ENCODE peak calls at places on chromosome 16, in nine cellular contexts. One of them, this sample, is unnamed.

GRCh38 chr16:10122026-10122425 is 60.2 kb downstream of the GRIN2A start:
- DNase-seq in activated CD4-positive, CD25-positive, alpha-beta regulatory T cell treated with anti-CD3 and anti-CD28 coated beads, Interleukin-2, amount 50 U/mL, for 16 hours: no peak
- DNase-seq in fibroblast of the conjunctiva: no peak
- DNase-seq in AG04450: no peak
- DNase-seq in omental fat pad: no peak
- DNase-seq in foreskin keratinocyte: no peak
- DNase-seq in neural crest cell: no peak
- DNase-seq in colonic mucosa: no peak
- DNase-seq in HFF-Myc: no peak
- DNase-seq in this sample: no peak

GRCh38 chr16:15810411-15810810 is 46.4 kb downstream of the MYH11 start:
- DNase-seq in activated CD4-positive, CD25-positive, alpha-beta regulatory T cell treated with anti-CD3 and anti-CD28 coated beads, Interleukin-2, amount 50 U/mL, for 16 hours: no peak
- DNase-seq in fibroblast of the conjunctiva: no peak
- DNase-seq in AG04450: no peak
- DNase-seq in omental fat pad: no peak
- DNase-seq in foreskin keratinocyte: no peak
- DNase-seq in neural crest cell: no peak
- DNase-seq in colonic mucosa: no peak
- DNase-seq in HFF-Myc: no peak
- DNase-seq in this sample: no peak

GRCh38 chr16:81823111-81823510 is 44.0 kb downstream of the PLCG2 start:
- DNase-seq in activated CD4-positive, CD25-positive, alpha-beta regulatory T cell treated with anti-CD3 and anti-CD28 coated beads, Interleukin-2, amount 50 U/mL, for 16 hours: no peak
- DNase-seq in fibroblast of the conjunctiva: no peak
- DNase-seq in AG04450: no peak
- DNase-seq in omental fat pad: no peak
- DNase-seq in foreskin keratinocyte: no peak
- DNase-seq in neural crest cell: no peak
- DNase-seq in colonic mucosa: peak
- DNase-seq in HFF-Myc: no peak
- DNase-seq in this sample: no peak

GRCh38 chr16:50399411-50399810 is 30.6 kb upstream of the BRD7 start:
- DNase-seq in activated CD4-positive, CD25-positive, alpha-beta regulatory T cell treated with anti-CD3 and anti-CD28 coated beads, Interleukin-2, amount 50 U/mL, for 16 hours: no peak
- DNase-seq in fibroblast of the conjunctiva: no peak
- DNase-seq in AG04450: no peak
- DNase-seq in omental fat pad: no peak
- DNase-seq in foreskin keratinocyte: no peak
- DNase-seq in neural crest cell: no peak
- DNase-seq in colonic mucosa: no peak
- DNase-seq in HFF-Myc: no peak
- DNase-seq in this sample: no peak

GRCh38 chr16:14325921-14326401 is 254.8 kb downstream of the MRTFB start:
- DNase-seq in activated CD4-positive, CD25-positive, alpha-beta regulatory T cell treated with anti-CD3 and anti-CD28 coated beads, Interleukin-2, amount 50 U/mL, for 16 hours: no peak
- DNase-seq in fibroblast of the conjunctiva: peak
- DNase-seq in AG04450: no peak
- DNase-seq in omental fat pad: no peak
- DNase-seq in foreskin keratinocyte: no peak
- DNase-seq in neural crest cell: no peak
- DNase-seq in colonic mucosa: no peak
- DNase-seq in HFF-Myc: no peak
- DNase-seq in this sample: no peak

GRCh38 chr16:67117716-67118115 is 8.0 kb downstream of the PHAF1 start:
- DNase-seq in activated CD4-positive, CD25-positive, alpha-beta regulatory T cell treated with anti-CD3 and anti-CD28 coated beads, Interleukin-2, amount 50 U/mL, for 16 hours: no peak
- DNase-seq in fibroblast of the conjunctiva: no peak
- DNase-seq in AG04450: no peak
- DNase-seq in omental fat pad: no peak
- DNase-seq in foreskin keratinocyte: no peak
- DNase-seq in neural crest cell: no peak
- DNase-seq in colonic mucosa: no peak
- DNase-seq in HFF-Myc: no peak
- DNase-seq in this sample: no peak

GRCh38 chr16:80743772-80744171 is 60.6 kb downstream of the CDYL2 start:
- DNase-seq in activated CD4-positive, CD25-positive, alpha-beta regulatory T cell treated with anti-CD3 and anti-CD28 coated beads, Interleukin-2, amount 50 U/mL, for 16 hours: no peak
- DNase-seq in fibroblast of the conjunctiva: no peak
- DNase-seq in AG04450: no peak
- DNase-seq in omental fat pad: no peak
- DNase-seq in foreskin keratinocyte: peak
- DNase-seq in neural crest cell: no peak
- DNase-seq in colonic mucosa: no peak
- DNase-seq in HFF-Myc: no peak
- DNase-seq in this sample: no peak

GRCh38 chr16:54512461-54512860 is 225.9 kb upstream of the IRX3 start:
- DNase-seq in activated CD4-positive, CD25-positive, alpha-beta regulatory T cell treated with anti-CD3 and anti-CD28 coated beads, Interleukin-2, amount 50 U/mL, for 16 hours: no peak
- DNase-seq in fibroblast of the conjunctiva: no peak
- DNase-seq in AG04450: no peak
- DNase-seq in omental fat pad: no peak
- DNase-seq in foreskin keratinocyte: no peak
- DNase-seq in neural crest cell: no peak
- DNase-seq in colonic mucosa: no peak
- DNase-seq in HFF-Myc: no peak
- DNase-seq in this sample: no peak

GRCh38 chr16:87163637-87164036 is 153.6 kb downstream of the C16orf95 start:
- DNase-seq in activated CD4-positive, CD25-positive, alpha-beta regulatory T cell treated with anti-CD3 and anti-CD28 coated beads, Interleukin-2, amount 50 U/mL, for 16 hours: no peak
- DNase-seq in fibroblast of the conjunctiva: no peak
- DNase-seq in AG04450: no peak
- DNase-seq in omental fat pad: no peak
- DNase-seq in foreskin keratinocyte: no peak
- DNase-seq in neural crest cell: no peak
- DNase-seq in colonic mucosa: no peak
- DNase-seq in HFF-Myc: no peak
- DNase-seq in this sample: no peak

GRCh38 chr16:79874391-79874790 is 273.9 kb upstream of the MAF start:
- DNase-seq in activated CD4-positive, CD25-positive, alpha-beta regulatory T cell treated with anti-CD3 and anti-CD28 coated beads, Interleukin-2, amount 50 U/mL, for 16 hours: no peak
- DNase-seq in fibroblast of the conjunctiva: no peak
- DNase-seq in AG04450: no peak
- DNase-seq in omental fat pad: no peak
- DNase-seq in foreskin keratinocyte: peak
- DNase-seq in neural crest cell: no peak
- DNase-seq in colonic mucosa: no peak
- DNase-seq in HFF-Myc: no peak
- DNase-seq in this sample: peak

GRCh38 chr16:73057369-73058210 is 9.7 kb upstream of the ZFHX3 start:
- DNase-seq in activated CD4-positive, CD25-positive, alpha-beta regulatory T cell treated with anti-CD3 and anti-CD28 coated beads, Interleukin-2, amount 50 U/mL, for 16 hours: no peak
- DNase-seq in fibroblast of the conjunctiva: no peak
- DNase-seq in AG04450: no peak
- DNase-seq in omental fat pad: no peak
- DNase-seq in foreskin keratinocyte: no peak
- DNase-seq in neural crest cell: no peak
- DNase-seq in colonic mucosa: no peak
- DNase-seq in HFF-Myc: no peak
- DNase-seq in this sample: no peak

GRCh38 chr16:80559369-80559768 is 18.6 kb downstream of the DYNLRB2 start:
- DNase-seq in activated CD4-positive, CD25-positive, alpha-beta regulatory T cell treated with anti-CD3 and anti-CD28 coated beads, Interleukin-2, amount 50 U/mL, for 16 hours: no peak
- DNase-seq in fibroblast of the conjunctiva: no peak
- DNase-seq in AG04450: no peak
- DNase-seq in omental fat pad: no peak
- DNase-seq in foreskin keratinocyte: no peak
- DNase-seq in neural crest cell: no peak
- DNase-seq in colonic mucosa: no peak
- DNase-seq in HFF-Myc: no peak
- DNase-seq in this sample: no peak

GRCh38 chr16:15509593-15510520 is 75.5 kb downstream of the BMERB1 start:
- DNase-seq in activated CD4-positive, CD25-positive, alpha-beta regulatory T cell treated with anti-CD3 and anti-CD28 coated beads, Interleukin-2, amount 50 U/mL, for 16 hours: no peak
- DNase-seq in fibroblast of the conjunctiva: no peak
- DNase-seq in AG04450: no peak
- DNase-seq in omental fat pad: no peak
- DNase-seq in foreskin keratinocyte: no peak
- DNase-seq in neural crest cell: no peak
- DNase-seq in colonic mucosa: no peak
- DNase-seq in HFF-Myc: no peak
- DNase-seq in this sample: no peak

GRCh38 chr16:22023505-22023904 is 15.6 kb downstream of the MOSMO start:
- DNase-seq in activated CD4-positive, CD25-positive, alpha-beta regulatory T cell treated with anti-CD3 and anti-CD28 coated beads, Interleukin-2, amount 50 U/mL, for 16 hours: no peak
- DNase-seq in fibroblast of the conjunctiva: no peak
- DNase-seq in AG04450: no peak
- DNase-seq in omental fat pad: no peak
- DNase-seq in foreskin keratinocyte: no peak
- DNase-seq in neural crest cell: no peak
- DNase-seq in colonic mucosa: no peak
- DNase-seq in HFF-Myc: no peak
- DNase-seq in this sample: no peak

GRCh38 chr16:68866933-68867332 is 23.6 kb downstream of the TANGO6 start:
- DNase-seq in activated CD4-positive, CD25-positive, alpha-beta regulatory T cell treated with anti-CD3 and anti-CD28 coated beads, Interleukin-2, amount 50 U/mL, for 16 hours: no peak
- DNase-seq in fibroblast of the conjunctiva: no peak
- DNase-seq in AG04450: no peak
- DNase-seq in omental fat pad: no peak
- DNase-seq in foreskin keratinocyte: no peak
- DNase-seq in neural crest cell: no peak
- DNase-seq in colonic mucosa: no peak
- DNase-seq in HFF-Myc: no peak
- DNase-seq in this sample: no peak

GRCh38 chr16:84616515-84616914 is 1.4 kb downstream of the COTL1 start:
- DNase-seq in activated CD4-positive, CD25-positive, alpha-beta regulatory T cell treated with anti-CD3 and anti-CD28 coated beads, Interleukin-2, amount 50 U/mL, for 16 hours: no peak
- DNase-seq in fibroblast of the conjunctiva: no peak
- DNase-seq in AG04450: no peak
- DNase-seq in omental fat pad: no peak
- DNase-seq in foreskin keratinocyte: peak
- DNase-seq in neural crest cell: no peak
- DNase-seq in colonic mucosa: peak
- DNase-seq in HFF-Myc: no peak
- DNase-seq in this sample: peak

GRCh38 chr16:89922477-89922883 is 662 bp upstream of the TUBB3 start:
- DNase-seq in activated CD4-positive, CD25-positive, alpha-beta regulatory T cell treated with anti-CD3 and anti-CD28 coated beads, Interleukin-2, amount 50 U/mL, for 16 hours: no peak
- DNase-seq in fibroblast of the conjunctiva: peak
- DNase-seq in AG04450: peak
- DNase-seq in omental fat pad: peak
- DNase-seq in foreskin keratinocyte: peak
- DNase-seq in neural crest cell: peak
- DNase-seq in colonic mucosa: peak
- DNase-seq in HFF-Myc: peak
- DNase-seq in this sample: peak

GRCh38 chr16:2471016-2471652 is at the start of gene NTN3:
- DNase-seq in activated CD4-positive, CD25-positive, alpha-beta regulatory T cell treated with anti-CD3 and anti-CD28 coated beads, Interleukin-2, amount 50 U/mL, for 16 hours: no peak
- DNase-seq in fibroblast of the conjunctiva: no peak
- DNase-seq in AG04450: no peak
- DNase-seq in omental fat pad: no peak
- DNase-seq in foreskin keratinocyte: no peak
- DNase-seq in neural crest cell: peak
- DNase-seq in colonic mucosa: no peak
- DNase-seq in HFF-Myc: no peak
- DNase-seq in this sample: no peak

GRCh38 chr16:8764486-8765250 is 32.8 kb downstream of the TMEM186 start:
- DNase-seq in activated CD4-positive, CD25-positive, alpha-beta regulatory T cell treated with anti-CD3 and anti-CD28 coated beads, Interleukin-2, amount 50 U/mL, for 16 hours: no peak
- DNase-seq in fibroblast of the conjunctiva: no peak
- DNase-seq in AG04450: no peak
- DNase-seq in omental fat pad: no peak
- DNase-seq in foreskin keratinocyte: no peak
- DNase-seq in neural crest cell: no peak
- DNase-seq in colonic mucosa: no peak
- DNase-seq in HFF-Myc: no peak
- DNase-seq in this sample: no peak

GRCh38 chr16:69057400-69058378 is 47.8 kb upstream of the HAS3 start:
- DNase-seq in activated CD4-positive, CD25-positive, alpha-beta regulatory T cell treated with anti-CD3 and anti-CD28 coated beads, Interleukin-2, amount 50 U/mL, for 16 hours: no peak
- DNase-seq in fibroblast of the conjunctiva: peak
- DNase-seq in AG04450: no peak
- DNase-seq in omental fat pad: peak
- DNase-seq in foreskin keratinocyte: peak
- DNase-seq in neural crest cell: no peak
- DNase-seq in colonic mucosa: no peak
- DNase-seq in HFF-Myc: no peak
- DNase-seq in this sample: peak

GRCh38 chr16:57619606-57620315 is 8.7 kb upstream of the ADGRG1 start:
- DNase-seq in activated CD4-positive, CD25-positive, alpha-beta regulatory T cell treated with anti-CD3 and anti-CD28 coated beads, Interleukin-2, amount 50 U/mL, for 16 hours: no peak
- DNase-seq in fibroblast of the conjunctiva: no peak
- DNase-seq in AG04450: no peak
- DNase-seq in omental fat pad: no peak
- DNase-seq in foreskin keratinocyte: peak
- DNase-seq in neural crest cell: no peak
- DNase-seq in colonic mucosa: peak
- DNase-seq in HFF-Myc: no peak
- DNase-seq in this sample: peak

GRCh38 chr16:10646581-10647263 is 48.0 kb downstream of the TEKT5 start:
- DNase-seq in activated CD4-positive, CD25-positive, alpha-beta regulatory T cell treated with anti-CD3 and anti-CD28 coated beads, Interleukin-2, amount 50 U/mL, for 16 hours: no peak
- DNase-seq in fibroblast of the conjunctiva: no peak
- DNase-seq in AG04450: no peak
- DNase-seq in omental fat pad: no peak
- DNase-seq in foreskin keratinocyte: no peak
- DNase-seq in neural crest cell: no peak
- DNase-seq in colonic mucosa: peak
- DNase-seq in HFF-Myc: no peak
- DNase-seq in this sample: no peak

GRCh38 chr16:29962344-29962994 is 590 bp downstream of the TMEM219 start:
- DNase-seq in activated CD4-positive, CD25-positive, alpha-beta regulatory T cell treated with anti-CD3 and anti-CD28 coated beads, Interleukin-2, amount 50 U/mL, for 16 hours: no peak
- DNase-seq in fibroblast of the conjunctiva: no peak
- DNase-seq in AG04450: peak
- DNase-seq in omental fat pad: no peak
- DNase-seq in foreskin keratinocyte: no peak
- DNase-seq in neural crest cell: no peak
- DNase-seq in colonic mucosa: peak
- DNase-seq in HFF-Myc: no peak
- DNase-seq in this sample: peak

GRCh38 chr16:15493416-15494181 is 59.2 kb downstream of the BMERB1 start:
- DNase-seq in activated CD4-positive, CD25-positive, alpha-beta regulatory T cell treated with anti-CD3 and anti-CD28 coated beads, Interleukin-2, amount 50 U/mL, for 16 hours: no peak
- DNase-seq in fibroblast of the conjunctiva: no peak
- DNase-seq in AG04450: no peak
- DNase-seq in omental fat pad: no peak
- DNase-seq in foreskin keratinocyte: no peak
- DNase-seq in neural crest cell: no peak
- DNase-seq in colonic mucosa: no peak
- DNase-seq in HFF-Myc: peak
- DNase-seq in this sample: no peak

GRCh38 chr16:19542138-19542821 is 13.2 kb upstream of the VPS35L start:
- DNase-seq in activated CD4-positive, CD25-positive, alpha-beta regulatory T cell treated with anti-CD3 and anti-CD28 coated beads, Interleukin-2, amount 50 U/mL, for 16 hours: no peak
- DNase-seq in fibroblast of the conjunctiva: no peak
- DNase-seq in AG04450: no peak
- DNase-seq in omental fat pad: no peak
- DNase-seq in foreskin keratinocyte: peak
- DNase-seq in neural crest cell: no peak
- DNase-seq in colonic mucosa: peak
- DNase-seq in HFF-Myc: no peak
- DNase-seq in this sample: no peak

GRCh38 chr16:11238272-11239202 is 17.5 kb downstream of the SOCS1 start:
- DNase-seq in activated CD4-positive, CD25-positive, alpha-beta regulatory T cell treated with anti-CD3 and anti-CD28 coated beads, Interleukin-2, amount 50 U/mL, for 16 hours: no peak
- DNase-seq in fibroblast of the conjunctiva: no peak
- DNase-seq in AG04450: no peak
- DNase-seq in omental fat pad: no peak
- DNase-seq in foreskin keratinocyte: no peak
- DNase-seq in neural crest cell: no peak
- DNase-seq in colonic mucosa: no peak
- DNase-seq in HFF-Myc: no peak
- DNase-seq in this sample: no peak

GRCh38 chr16:9072806-9073341 is 18.6 kb upstream of the HAPSTR1 start:
- DNase-seq in activated CD4-positive, CD25-positive, alpha-beta regulatory T cell treated with anti-CD3 and anti-CD28 coated beads, Interleukin-2, amount 50 U/mL, for 16 hours: no peak
- DNase-seq in fibroblast of the conjunctiva: peak
- DNase-seq in AG04450: peak
- DNase-seq in omental fat pad: no peak
- DNase-seq in foreskin keratinocyte: peak
- DNase-seq in neural crest cell: no peak
- DNase-seq in colonic mucosa: no peak
- DNase-seq in HFF-Myc: no peak
- DNase-seq in this sample: peak

GRCh38 chr16:53198933-53199332 is 144.1 kb downstream of the CHD9 start:
- DNase-seq in activated CD4-positive, CD25-positive, alpha-beta regulatory T cell treated with anti-CD3 and anti-CD28 coated beads, Interleukin-2, amount 50 U/mL, for 16 hours: no peak
- DNase-seq in fibroblast of the conjunctiva: no peak
- DNase-seq in AG04450: no peak
- DNase-seq in omental fat pad: no peak
- DNase-seq in foreskin keratinocyte: no peak
- DNase-seq in neural crest cell: no peak
- DNase-seq in colonic mucosa: no peak
- DNase-seq in HFF-Myc: no peak
- DNase-seq in this sample: no peak

GRCh38 chr16:81394966-81395655 is 49.5 kb upstream of the CMIP start:
- DNase-seq in activated CD4-positive, CD25-positive, alpha-beta regulatory T cell treated with anti-CD3 and anti-CD28 coated beads, Interleukin-2, amount 50 U/mL, for 16 hours: no peak
- DNase-seq in fibroblast of the conjunctiva: no peak
- DNase-seq in AG04450: no peak
- DNase-seq in omental fat pad: no peak
- DNase-seq in foreskin keratinocyte: no peak
- DNase-seq in neural crest cell: no peak
- DNase-seq in colonic mucosa: no peak
- DNase-seq in HFF-Myc: no peak
- DNase-seq in this sample: no peak

GRCh38 chr16:6341993-6342392 is 990.7 kb upstream of the RBFOX1 start:
- DNase-seq in activated CD4-positive, CD25-positive, alpha-beta regulatory T cell treated with anti-CD3 and anti-CD28 coated beads, Interleukin-2, amount 50 U/mL, for 16 hours: no peak
- DNase-seq in fibroblast of the conjunctiva: no peak
- DNase-seq in AG04450: no peak
- DNase-seq in omental fat pad: no peak
- DNase-seq in foreskin keratinocyte: no peak
- DNase-seq in neural crest cell: no peak
- DNase-seq in colonic mucosa: no peak
- DNase-seq in HFF-Myc: no peak
- DNase-seq in this sample: no peak

GRCh38 chr16:69419956-69420355 is 4.5 kb upstream of the CYB5B start:
- DNase-seq in activated CD4-positive, CD25-positive, alpha-beta regulatory T cell treated with anti-CD3 and anti-CD28 coated beads, Interleukin-2, amount 50 U/mL, for 16 hours: no peak
- DNase-seq in fibroblast of the conjunctiva: no peak
- DNase-seq in AG04450: no peak
- DNase-seq in omental fat pad: no peak
- DNase-seq in foreskin keratinocyte: no peak
- DNase-seq in neural crest cell: no peak
- DNase-seq in colonic mucosa: no peak
- DNase-seq in HFF-Myc: no peak
- DNase-seq in this sample: no peak

This sample was measured in MCF 10A.